ENCODE peak calls at places on chromosomes 4 and X, in seven cellular contexts. One of them, this sample, is unnamed.

GRCh38 chrX:18886344-18887161 is 97.4 kb downstream of the PHKA2 start:
- DNase-seq in A673: peak
- DNase-seq in astrocyte: peak
- DNase-seq in tibial artery: peak
- DNase-seq in upper lobe of right lung: peak
- DNase-seq in AG04450: no peak
- DNase-seq in MG63: peak
- DNase-seq in this sample: peak

GRCh38 chrX:101009086-101009485 is 39.6 kb downstream of the ARL13A start:
- DNase-seq in upper lobe of right lung: no peak
- DNase-seq in MG63: no peak
- DNase-seq in A673: no peak
- DNase-seq in AG04450: no peak
- DNase-seq in astrocyte: peak
- DNase-seq in tibial artery: no peak
- DNase-seq in this sample: no peak

GRCh38 chrX:1448793-1449580 is 3.7 kb downstream of the ASMTL start:
- DNase-seq in upper lobe of right lung: peak
- DNase-seq in tibial artery: peak
- DNase-seq in MG63: no peak
- DNase-seq in A673: no peak
- DNase-seq in AG04450: no peak
- DNase-seq in astrocyte: no peak
- DNase-seq in this sample: no peak

GRCh38 chrX:118585296-118585695 is 89.7 kb downstream of the DOCK11 start:
- DNase-seq in MG63: no peak
- DNase-seq in astrocyte: no peak
- DNase-seq in AG04450: no peak
- DNase-seq in tibial artery: no peak
- DNase-seq in A673: no peak
- DNase-seq in upper lobe of right lung: no peak
- DNase-seq in this sample: no peak

GRCh38 chr4:159010563-159011260 is 92.2 kb upstream of the RAPGEF2 start:
- DNase-seq in upper lobe of right lung: peak
- DNase-seq in MG63: peak
- DNase-seq in AG04450: peak
- DNase-seq in tibial artery: peak
- DNase-seq in astrocyte: peak
- DNase-seq in A673: no peak
- DNase-seq in this sample: no peak

GRCh38 chr4:30950737-30951136 is 230.6 kb downstream of the PCDH7 start:
- DNase-seq in MG63: no peak
- DNase-seq in astrocyte: no peak
- DNase-seq in A673: peak
- DNase-seq in AG04450: no peak
- DNase-seq in upper lobe of right lung: no peak
- DNase-seq in tibial artery: no peak
- DNase-seq in this sample: no peak

GRCh38 chrX:154827624-154828408 is 6.6 kb downstream of the SMIM9 start:
- DNase-seq in AG04450: no peak
- DNase-seq in MG63: no peak
- DNase-seq in astrocyte: no peak
- DNase-seq in tibial artery: no peak
- DNase-seq in A673: no peak
- DNase-seq in upper lobe of right lung: no peak
- DNase-seq in this sample: no peak

GRCh38 chr4:40576651-40577480 is 52.8 kb downstream of the RBM47 start:
- DNase-seq in astrocyte: peak
- DNase-seq in A673: no peak
- DNase-seq in upper lobe of right lung: peak
- DNase-seq in tibial artery: peak
- DNase-seq in MG63: peak
- DNase-seq in AG04450: peak
- DNase-seq in this sample: no peak

GRCh38 chr4:111788046-111788642 is 357.1 kb upstream of the FAM241A start:
- DNase-seq in AG04450: no peak
- DNase-seq in A673: no peak
- DNase-seq in astrocyte: no peak
- DNase-seq in upper lobe of right lung: no peak
- DNase-seq in MG63: no peak
- DNase-seq in tibial artery: no peak
- DNase-seq in this sample: no peak

GRCh38 chr4:677431-678293 is 3.3 kb downstream of the MYL5 start:
- DNase-seq in A673: no peak
- DNase-seq in AG04450: no peak
- DNase-seq in upper lobe of right lung: no peak
- DNase-seq in MG63: no peak
- DNase-seq in tibial artery: no peak
- DNase-seq in astrocyte: no peak
- DNase-seq in this sample: peak

GRCh38 chr4:129043523-129043922 is 49.8 kb downstream of the SCLT1 start:
- DNase-seq in upper lobe of right lung: no peak
- DNase-seq in tibial artery: no peak
- DNase-seq in astrocyte: peak
- DNase-seq in MG63: no peak
- DNase-seq in AG04450: no peak
- DNase-seq in A673: peak
- DNase-seq in this sample: no peak

GRCh38 chr4:158090323-158090722 is 82.5 kb downstream of the GASK1B start:
- DNase-seq in AG04450: no peak
- DNase-seq in astrocyte: peak
- DNase-seq in A673: peak
- DNase-seq in upper lobe of right lung: no peak
- DNase-seq in tibial artery: no peak
- DNase-seq in MG63: no peak
- DNase-seq in this sample: no peak

GRCh38 chr4:829761-830655 is 4.1 kb upstream of the CPLX1 start:
- DNase-seq in upper lobe of right lung: peak
- DNase-seq in AG04450: no peak
- DNase-seq in A673: no peak
- DNase-seq in tibial artery: peak
- DNase-seq in MG63: no peak
- DNase-seq in astrocyte: no peak
- DNase-seq in this sample: peak

GRCh38 chrX:154980330-154981115 is 42.0 kb downstream of the F8 start:
- DNase-seq in A673: peak
- DNase-seq in MG63: peak
- DNase-seq in tibial artery: peak
- DNase-seq in upper lobe of right lung: peak
- DNase-seq in AG04450: peak
- DNase-seq in astrocyte: peak
- DNase-seq in this sample: peak

GRCh38 chrX:30649859-30650258 is 3.4 kb upstream of the GK start:
- DNase-seq in astrocyte: no peak
- DNase-seq in tibial artery: no peak
- DNase-seq in AG04450: no peak
- DNase-seq in A673: no peak
- DNase-seq in upper lobe of right lung: no peak
- DNase-seq in MG63: no peak
- DNase-seq in this sample: no peak

GRCh38 chrX:3549442-3549875 is 164.0 kb downstream of the PRKX start:
- DNase-seq in AG04450: no peak
- DNase-seq in MG63: peak
- DNase-seq in tibial artery: no peak
- DNase-seq in A673: peak
- DNase-seq in upper lobe of right lung: no peak
- DNase-seq in astrocyte: no peak
- DNase-seq in this sample: no peak

GRCh38 chr4:156496797-156497196 is 474.8 kb downstream of the PDGFC start:
- DNase-seq in AG04450: no peak
- DNase-seq in tibial artery: no peak
- DNase-seq in MG63: no peak
- DNase-seq in astrocyte: peak
- DNase-seq in upper lobe of right lung: no peak
- DNase-seq in A673: no peak
- DNase-seq in this sample: no peak

GRCh38 chr4:96035727-96036126 is 195.8 kb downstream of the PDHA2 start:
- DNase-seq in AG04450: no peak
- DNase-seq in A673: peak
- DNase-seq in astrocyte: no peak
- DNase-seq in tibial artery: no peak
- DNase-seq in MG63: no peak
- DNase-seq in upper lobe of right lung: no peak
- DNase-seq in this sample: peak

GRCh38 chr4:140807491-140808257 is 51.5 kb upstream of the TBC1D9 start:
- DNase-seq in astrocyte: peak
- DNase-seq in AG04450: peak
- DNase-seq in upper lobe of right lung: no peak
- DNase-seq in MG63: no peak
- DNase-seq in tibial artery: no peak
- DNase-seq in A673: no peak
- DNase-seq in this sample: peak

GRCh38 chr4:48047421-48047844 is 30.9 kb downstream of the NIPAL1 start:
- DNase-seq in A673: no peak
- DNase-seq in AG04450: no peak
- DNase-seq in upper lobe of right lung: no peak
- DNase-seq in astrocyte: no peak
- DNase-seq in tibial artery: no peak
- DNase-seq in MG63: no peak
- DNase-seq in this sample: no peak

GRCh38 chrX:131977619-131978018 is 45.5 kb upstream of the STK26 start:
- DNase-seq in astrocyte: no peak
- DNase-seq in AG04450: no peak
- DNase-seq in tibial artery: no peak
- DNase-seq in upper lobe of right lung: no peak
- DNase-seq in A673: no peak
- DNase-seq in MG63: no peak
- DNase-seq in this sample: no peak

GRCh38 chr4:70628444-70628843 is at the start of gene ENAM:
- DNase-seq in astrocyte: no peak
- DNase-seq in MG63: no peak
- DNase-seq in A673: no peak
- DNase-seq in tibial artery: no peak
- DNase-seq in AG04450: no peak
- DNase-seq in upper lobe of right lung: no peak
- DNase-seq in this sample: no peak
- H3K4me3 ChIP-seq in astrocyte: no peak
- H3K4me3 ChIP-seq in MG63: no peak
- H3K4me3 ChIP-seq in A673: no peak
- H3K4me3 ChIP-seq in tibial artery: no peak
- H3K4me3 ChIP-seq in AG04450: no peak
- H3K4me3 ChIP-seq in upper lobe of right lung: no peak
- H3K4me3 ChIP-seq in this sample: no peak

DNA sequence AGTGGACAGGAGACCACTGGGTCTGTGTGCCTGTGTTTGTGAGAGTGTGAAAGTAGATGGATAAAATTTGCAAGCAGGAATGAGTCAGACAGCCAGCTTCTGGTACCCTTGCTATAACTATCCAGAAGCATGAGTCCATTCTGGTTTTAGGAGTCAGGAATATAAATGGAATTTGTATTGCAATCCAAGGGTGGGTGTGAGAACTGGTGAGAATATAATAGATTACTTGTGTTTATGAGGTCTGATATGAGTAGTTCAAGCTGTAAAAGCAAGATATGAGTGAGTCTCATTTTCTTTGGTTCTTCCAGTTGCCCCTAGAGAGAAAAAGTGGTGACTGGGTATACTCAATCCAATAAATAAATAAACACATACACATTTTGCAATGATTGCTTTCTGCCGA is 212.7 kb upstream of the TAPT1 start:
- DNase-seq in upper lobe of right lung: no peak
- DNase-seq in MG63: no peak
- DNase-seq in AG04450: no peak
- DNase-seq in tibial artery: no peak
- DNase-seq in astrocyte: peak
- DNase-seq in A673: no peak
- DNase-seq in this sample: no peak
- H3K4me3 ChIP-seq in upper lobe of right lung: no peak
- H3K4me3 ChIP-seq in MG63: no peak
- H3K4me3 ChIP-seq in AG04450: no peak
- H3K4me3 ChIP-seq in tibial artery: no peak
- H3K4me3 ChIP-seq in astrocyte: no peak
- H3K4me3 ChIP-seq in A673: no peak
- H3K4me3 ChIP-seq in this sample: no peak

GRCh38 chr4:154741877-154742851 is 1.6 kb upstream of the LRAT start:
- DNase-seq in upper lobe of right lung: no peak
- DNase-seq in astrocyte: peak
- DNase-seq in A673: peak
- DNase-seq in MG63: no peak
- DNase-seq in AG04450: no peak
- DNase-seq in tibial artery: no peak
- DNase-seq in this sample: no peak

GRCh38 chr4:154740462-154740861 is 3.3 kb upstream of the LRAT start:
- DNase-seq in tibial artery: no peak
- DNase-seq in MG63: no peak
- DNase-seq in AG04450: no peak
- DNase-seq in upper lobe of right lung: no peak
- DNase-seq in A673: no peak
- DNase-seq in astrocyte: no peak
- DNase-seq in this sample: no peak

GRCh38 chr4:154743683-154744340 is at the start of gene LRAT:
- DNase-seq in upper lobe of right lung: peak
- DNase-seq in MG63: peak
- DNase-seq in AG04450: no peak
- DNase-seq in astrocyte: no peak
- DNase-seq in A673: peak
- DNase-seq in tibial artery: peak
- DNase-seq in this sample: no peak

GRCh38 chr4:154741131-154741530 is 2.7 kb upstream of the LRAT start:
- DNase-seq in tibial artery: no peak
- DNase-seq in AG04450: no peak
- DNase-seq in astrocyte: no peak
- DNase-seq in upper lobe of right lung: no peak
- DNase-seq in A673: no peak
- DNase-seq in MG63: no peak
- DNase-seq in this sample: no peak

GRCh38 chr4:154744341-154744948 is 645 bp downstream of the LRAT start:
- DNase-seq in MG63: no peak
- DNase-seq in AG04450: no peak
- DNase-seq in tibial artery: no peak
- DNase-seq in astrocyte: no peak
- DNase-seq in A673: no peak
- DNase-seq in upper lobe of right lung: no peak
- DNase-seq in this sample: no peak
- H3K4me3 ChIP-seq in MG63: no peak
- H3K4me3 ChIP-seq in AG04450: no peak
- H3K4me3 ChIP-seq in tibial artery: peak
- H3K4me3 ChIP-seq in astrocyte: peak
- H3K4me3 ChIP-seq in A673: peak
- H3K4me3 ChIP-seq in upper lobe of right lung: peak
- H3K4me3 ChIP-seq in this sample: no peak

DNA sequence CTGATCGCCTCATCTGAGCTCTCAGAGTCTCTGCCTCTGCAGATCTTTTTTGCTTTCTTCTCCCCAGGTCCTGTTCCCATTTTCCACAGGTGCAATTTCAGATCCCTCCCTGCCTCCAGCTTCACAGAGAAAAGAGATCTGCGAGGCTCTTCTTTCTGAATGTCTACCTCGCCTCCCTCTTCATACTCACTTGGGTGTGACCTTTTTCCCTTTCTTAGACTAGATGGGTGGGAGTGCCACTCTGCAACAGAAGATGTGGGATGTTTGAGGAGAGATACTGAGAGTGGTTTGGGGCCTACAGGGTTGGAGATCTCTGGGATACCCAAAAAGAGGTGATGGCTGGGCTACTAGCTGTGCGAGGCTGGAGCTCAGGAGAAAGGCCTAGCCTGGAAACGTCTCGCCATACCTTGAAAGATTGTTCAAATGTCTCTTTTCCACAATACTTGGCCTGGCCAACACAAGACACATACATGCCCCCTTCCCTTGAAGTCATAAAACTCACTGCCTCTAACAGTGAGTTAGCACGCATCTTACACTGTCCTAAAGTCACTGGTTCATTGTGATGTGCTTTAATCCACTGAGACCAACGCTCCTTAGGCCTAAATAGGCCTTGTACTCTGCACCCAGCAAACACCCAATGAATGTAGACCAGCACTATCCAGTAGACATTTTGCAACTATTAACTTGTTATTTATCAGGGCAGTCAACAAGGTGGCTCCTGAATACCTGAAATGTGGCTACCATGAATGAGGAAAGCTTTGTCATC is 33.6 kb downstream of the IRF2 start:
- DNase-seq in A673: no peak
- DNase-seq in astrocyte: no peak
- DNase-seq in tibial artery: no peak
- DNase-seq in AG04450: no peak
- DNase-seq in upper lobe of right lung: no peak
- DNase-seq in MG63: no peak
- DNase-seq in this sample: no peak
- H3K4me3 ChIP-seq in A673: no peak
- H3K4me3 ChIP-seq in astrocyte: no peak
- H3K4me3 ChIP-seq in tibial artery: no peak
- H3K4me3 ChIP-seq in AG04450: no peak
- H3K4me3 ChIP-seq in upper lobe of right lung: no peak
- H3K4me3 ChIP-seq in MG63: no peak
- H3K4me3 ChIP-seq in this sample: no peak